ENCODE peak calls at places on chromosomes 12 and 14, in six cellular contexts. W, N, O, Z, K and R are unnamed samples.

GRCh38 chr12:22598141-22598762 is 26.7 kb upstream of the ETNK1 start:
- DNase-seq in N (no peak), W (no peak), O (no peak), Z (no peak), K (no peak), R (no peak)

GRCh38 chr12:29492884-29493283 is 4.6 kb downstream of the OVCH1 start:
- DNase-seq in Z (no peak), O (no peak), W (no peak), N (no peak), K (no peak), R (no peak)

GRCh38 chr14:57389646-57390036 is 745 bp upstream of the NAA30 start:
- DNase-seq in Z (peak), N (no peak), W (no peak), O (no peak), K (no peak), R (no peak)

GRCh38 chr12:76083246-76083735 is 1.2 kb downstream of the NAP1L1 start:
- DNase-seq in Z (no peak), K (no peak), O (no peak), N (no peak), W (no peak), R (no peak)

GRCh38 chr14:75615200-75615599 is 36.8 kb downstream of the FLVCR2 start:
- DNase-seq in W (no peak), N (no peak), O (peak), Z (no peak), K (no peak), R (no peak)

GRCh38 chr12:72271741-72272661 is at the start of gene TRHDE:
- DNase-seq in W (no peak), Z (no peak), O (no peak), K (peak), N (peak), R (no peak)

GRCh38 chr12:66550626-66551025 is 128.2 kb downstream of the GRIP1 start:
- DNase-seq in K (no peak), Z (no peak), O (no peak), W (no peak), N (no peak), R (no peak)

GRCh38 chr14:73203527-73203926 is 33.8 kb upstream of the PAPLN start:
- DNase-seq in W (no peak), K (no peak), Z (no peak), N (no peak), O (no peak), R (no peak)

GRCh38 chr14:89841855-89842254 is 112.7 kb downstream of the EFCAB11 start:
- DNase-seq in Z (no peak), W (no peak), N (no peak), O (no peak), K (no peak), R (no peak)

GRCh38 chr14:95553141-95553540 is 18.3 kb downstream of the GLRX5 start:
- DNase-seq in N (no peak), Z (no peak), O (no peak), W (no peak), K (no peak), R (no peak)

GRCh38 chr12:109625131-109625559 is 51.6 kb downstream of the MVK start:
- DNase-seq in Z (no peak), K (no peak), W (no peak), N (no peak), O (no peak), R (no peak)

GRCh38 chr14:64464695-64465094 is 604 bp upstream of the AKAP5 start:
- DNase-seq in N (no peak), Z (no peak), K (peak), W (no peak), O (peak), R (peak)

GRCh38 chr14:104373855-104374717 is 205.5 kb upstream of the C14orf180 start:
- DNase-seq in W (no peak), N (no peak), K (no peak), O (no peak), Z (no peak), R (no peak)

GRCh38 chr12:131208425-131208824 is 254.7 kb downstream of the ADGRD1 start:
- DNase-seq in Z (no peak), O (no peak), W (no peak), K (no peak), N (no peak), R (no peak)

GRCh38 chr12:105275997-105276760 is 40.2 kb upstream of the APPL2 start:
- DNase-seq in N (no peak), O (no peak), Z (no peak), W (no peak), K (no peak), R (no peak)

GRCh38 chr12:51866762-51867161 is 18.2 kb upstream of the FIGNL2 start:
- DNase-seq in N (no peak), Z (no peak), W (no peak), O (no peak), K (no peak), R (no peak)

GRCh38 chr14:80215756-80216581 is 4.7 kb upstream of the DIO2 start:
- DNase-seq in K (no peak), N (peak), O (no peak), W (no peak), Z (peak), R (no peak)

GRCh38 chr12:42162198-42162597 is 17.5 kb upstream of the GXYLT1 start:
- DNase-seq in N (no peak), O (no peak), K (no peak), Z (no peak), W (no peak), R (no peak)

GRCh38 chr14:77531071-77531470 is 32.5 kb upstream of the ISM2 start:
- DNase-seq in O (no peak), Z (no peak), K (no peak), N (no peak), W (no peak), R (no peak)

GRCh38 chr12:62196146-62196545 is 64.1 kb upstream of the USP15 start:
- DNase-seq in O (no peak), W (no peak), K (no peak), Z (no peak), N (no peak), R (no peak)

GRCh38 chr12:119051474-119051873 is 70.1 kb downstream of the SRRM4 start:
- DNase-seq in K (no peak), N (no peak), Z (no peak), W (no peak), O (no peak), R (no peak)

GRCh38 chr12:252634-253033 is 10.0 kb downstream of the SLC6A13 start:
- DNase-seq in N (no peak), Z (no peak), O (no peak), K (no peak), W (no peak), R (no peak)

GRCh38 chr12:22116376-22116775 is 70.4 kb downstream of the CMAS start:
- DNase-seq in N (no peak), W (no peak), Z (no peak), K (no peak), O (no peak), R (no peak)

GRCh38 chr12:76201316-76201715 is 116.8 kb upstream of the NAP1L1 start:
- DNase-seq in N (no peak), K (no peak), W (no peak), O (no peak), Z (no peak), R (no peak)